ENCODE peak calls at places on chromosome X, in nine cellular contexts. F is Peyer's patch, N is endothelial cell of umbilical vein, P is heart left ventricle, T is prostate gland, S is HCT116, D is body of pancreas, Z is A549, V is IMR-90. Y is an unnamed sample.
A peak's percentile ranks its signal among the peaks of the same experiment; 100 is the strongest.

GRCh38 chrX:13008851-13009250 is 33.9 kb downstream of the TMSB4X start:
- DNase-seq in P (no peak), Z (no peak), S (no peak), T (no peak), V (no peak), D (no peak), N (no peak), F (no peak), Y (no peak)

GRCh38 chrX:72306851-72307645 is 1.3 kb upstream of the CITED1 start:
- DNase-seq in D (peak; percentile 60), Z (peak; percentile 67), V (peak; percentile 66), T (peak; percentile 35), F (peak; percentile 67), N (peak; percentile 64), S (peak; percentile 22), P (peak; percentile 49), Y (peak; percentile 63)

GRCh38 chrX:103063191-103063845 is 653 bp downstream of the BEX1 start:
- DNase-seq in Z (no peak), T (no peak), V (peak; percentile 12), S (no peak), N (peak; percentile 28), F (no peak), D (peak; percentile 51), P (no peak), Y (peak; percentile 36)

GRCh38 chrX:127459784-127460183 is 592.4 kb downstream of the ACTRT1 start:
- DNase-seq in N (no peak), D (no peak), Z (no peak), T (no peak), F (no peak), V (no peak), S (no peak), P (no peak), Y (no peak)

GRCh38 chrX:136880003-136880451 is 498 bp downstream of the RBMX start:
- DNase-seq in Z (peak; percentile 22), S (no peak), F (peak; percentile 61), V (no peak), P (peak; percentile 18), D (peak; percentile 28), N (no peak), T (peak; percentile 4), Y (peak; percentile 76)

GRCh38 chrX:140480765-140481164 is 24.1 kb downstream of the SOX3 start:
- DNase-seq in N (no peak), F (no peak), D (no peak), Z (no peak), T (no peak), P (no peak), S (no peak), V (no peak), Y (no peak)

GRCh38 chrX:41027388-41027787 is 57.9 kb upstream of the USP9X start:
- DNase-seq in P (no peak), S (no peak), T (no peak), F (no peak), Z (peak; percentile 48), N (no peak), V (peak; percentile 76), D (no peak), Y (no peak)

GRCh38 chrX:30690330-30690729 is 37.1 kb downstream of the GK start:
- DNase-seq in D (no peak), S (no peak), N (peak; percentile 34), T (no peak), Z (no peak), V (peak; percentile 13), F (no peak), P (no peak), Y (no peak)

GRCh38 chrX:49767231-49767630 is 61.9 kb upstream of the PAGE4 start:
- DNase-seq in P (no peak), D (no peak), T (no peak), S (no peak), F (no peak), V (no peak), N (no peak), Z (no peak), Y (no peak)

GRCh38 chrX:130174051-130174704 is 2.4 kb downstream of the RAB33A start:
- DNase-seq in N (peak; percentile 60), Z (no peak), D (peak; percentile 42), S (no peak), F (no peak), T (no peak), P (peak; percentile 22), V (peak; percentile 81), Y (peak; percentile 26)

GRCh38 chrX:68692651-68693050 is 45.2 kb downstream of the STARD8 start:
- DNase-seq in V (peak; percentile 53), F (no peak), P (no peak), N (no peak), S (no peak), Z (no peak), D (no peak), T (no peak), Y (no peak)

GRCh38 chrX:103175944-103176753 is 38.8 kb upstream of the BEX4 start:
- DNase-seq in P (peak; percentile 21), N (peak; percentile 62), S (no peak), T (peak; percentile 21), F (peak; percentile 56), D (peak; percentile 63), Z (peak; percentile 37), V (peak; percentile 38), Y (peak; percentile 46)

GRCh38 chrX:74133156-74133796 is 170.7 kb upstream of the ZCCHC13 start:
- DNase-seq in V (peak; percentile 80), F (no peak), D (peak; percentile 8), S (peak; percentile 10), N (peak; percentile 39), T (peak; percentile 25), Z (peak; percentile 46), P (no peak), Y (peak; percentile 62)

GRCh38 chrX:73563740-73564073 is 710 bp downstream of the CHIC1 start:
- DNase-seq in D (no peak), Z (peak; percentile 3), P (no peak), S (no peak), F (no peak), T (no peak), N (peak; percentile 54), V (no peak), Y (peak; percentile 19)

GRCh38 chrX:97294016-97294415 is 410.3 kb downstream of the RPA4 start:
- DNase-seq in F (no peak), T (no peak), P (no peak), V (no peak), D (no peak), S (no peak), N (no peak), Z (no peak), Y (peak; percentile 25)

GRCh38 chrX:113644426-113644825 is 803.8 kb upstream of the AMOT start:
- DNase-seq in F (no peak), S (no peak), N (no peak), V (no peak), Z (no peak), D (no peak), T (no peak), P (no peak), Y (no peak)

GRCh38 chrX:154534526-154535322 is 11.9 kb downstream of the G6PD start:
- DNase-seq in Z (peak; percentile 59), S (peak; percentile 28), D (peak; percentile 88), F (peak; percentile 89), V (peak; percentile 79), P (peak; percentile 85), T (peak; percentile 75), N (peak; percentile 63), Y (peak; percentile 85)
- TF ChIP-seq POLR2A in Z (no peak), S (no peak), D (no peak), F (no peak), V (peak; percentile 54), P (no peak), T (no peak), N (no peak), Y (no peak)

GRCh38 chrX:16934212-16934611 is 12.2 kb upstream of the REPS2 start:
- DNase-seq in D (no peak), F (no peak), S (no peak), T (no peak), V (no peak), N (no peak), Z (no peak), P (no peak), Y (no peak)
- TF ChIP-seq POLR2A in D (no peak), F (no peak), S (no peak), T (no peak), V (no peak), N (no peak), Z (no peak), P (no peak), Y (no peak)

GRCh38 chrX:135520553-135521404 is at the start of gene INTS6L:
- DNase-seq in N (peak; percentile 91), F (peak; percentile 85), P (peak; percentile 83), Z (no peak), D (peak; percentile 92), T (peak; percentile 88), V (peak; percentile 88), S (peak; percentile 67), Y (peak; percentile 92)
- TF ChIP-seq POLR2A in N (peak; percentile 91), F (peak; percentile 95), P (peak; percentile 96), Z (no peak), D (peak; percentile 96), T (peak; percentile 94), V (peak; percentile 97), S (peak; percentile 83), Y (peak; percentile 99)

GRCh38 chrX:25012793-25013592 is 2.8 kb downstream of the ARX start:
- DNase-seq in V (no peak), Z (peak; percentile 46), F (no peak), T (no peak), D (no peak), S (no peak), P (no peak), N (no peak), Y (peak; percentile 14)

GRCh38 chrX:25010784-25011588 is 4.8 kb downstream of the ARX start:
- DNase-seq in D (no peak), V (no peak), S (no peak), F (no peak), T (no peak), N (no peak), Z (no peak), P (no peak), Y (peak; percentile 0)

GRCh38 chrX:25012433-25012735 is 3.4 kb downstream of the ARX start:
- DNase-seq in S (no peak), P (no peak), V (no peak), Z (no peak), T (no peak), F (no peak), D (no peak), N (no peak), Y (peak; percentile 10)

GRCh38 chrX:25013593-25014365 is 2.0 kb downstream of the ARX start:
- DNase-seq in D (no peak), S (no peak), T (no peak), F (no peak), V (no peak), Z (no peak), N (no peak), P (no peak), Y (peak; percentile 38)

DNA sequence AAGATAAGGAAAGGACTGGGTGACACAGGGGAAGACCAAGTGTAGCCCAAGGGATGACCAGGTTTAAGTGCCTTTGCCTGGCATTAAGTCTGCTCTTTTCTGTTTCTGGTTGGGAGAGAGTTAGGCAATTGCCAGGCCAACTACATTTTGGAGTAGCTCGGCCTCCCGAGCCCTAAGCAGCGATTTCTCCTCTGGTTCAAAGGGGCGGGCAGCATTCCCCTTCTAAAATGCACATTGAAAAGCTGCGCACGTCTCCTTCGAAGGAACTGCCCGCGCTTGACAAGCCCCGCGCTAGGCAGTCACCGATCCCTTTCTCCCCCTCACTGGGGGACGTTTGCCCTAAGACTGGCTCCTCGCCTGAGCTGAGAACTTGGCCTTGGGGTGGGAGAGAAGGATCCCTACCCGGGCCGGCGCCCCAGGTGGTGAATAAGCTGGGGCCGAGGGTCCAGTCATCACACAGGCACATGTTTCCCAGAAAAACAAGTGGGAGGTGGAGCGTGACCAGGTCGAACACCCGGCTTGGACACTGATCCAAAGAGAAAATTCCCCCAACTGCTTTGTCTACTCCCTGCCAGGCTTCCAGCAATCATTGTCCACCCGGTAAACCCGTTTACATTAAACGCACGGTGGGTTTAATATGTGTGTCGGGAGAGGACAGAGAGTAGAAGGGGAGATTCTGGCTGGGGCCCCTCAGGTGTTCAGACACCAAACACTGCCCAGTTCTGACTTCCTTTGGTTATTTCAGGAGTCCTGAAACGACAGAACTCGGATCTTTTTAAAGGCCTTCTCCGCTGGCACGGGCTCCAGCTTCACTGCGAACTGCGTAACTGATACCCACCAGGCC is 4.0 kb downstream of the ARX start:
- DNase-seq in D (no peak), T (no peak), P (no peak), V (no peak), N (no peak), F (no peak), S (no peak), Z (no peak), Y (no peak)
- TF ChIP-seq POLR2A in D (no peak), T (no peak), P (no peak), V (no peak), N (no peak), F (no peak), S (no peak), Z (no peak), Y (no peak)